ENCODE peak calls at places on chromosomes 5 and 9, in six cellular contexts. B, C, T, H, D and V are unnamed samples.

GRCh38 chr5:175363300-175363699 is 80.7 kb downstream of the DRD1 start:
- DNase-seq in H (no peak), D (no peak), C (no peak), B (no peak), T (no peak), V (no peak)

GRCh38 chr9:87569008-87569908 is 71.6 kb downstream of the DAPK1 start:
- DNase-seq in T (no peak), D (peak; percentile 31), H (peak; percentile 7), C (no peak), B (no peak), V (no peak)

GRCh38 chr5:55700745-55701144 is 11.4 kb downstream of the SLC38A9 start:
- DNase-seq in D (no peak), C (no peak), T (no peak), H (no peak), B (no peak), V (no peak)

GRCh38 chr9:69181908-69182353 is 7.9 kb downstream of the TJP2 start:
- DNase-seq in D (no peak), B (no peak), C (no peak), H (no peak), T (no peak), V (no peak)

GRCh38 chr9:102069969-102070368 is 331.5 kb upstream of the GRIN3A start:
- DNase-seq in H (no peak), B (peak; percentile 75), D (no peak), T (no peak), C (peak; percentile 22), V (no peak)

GRCh38 chr9:105053209-105053652 is 125.3 kb upstream of the ABCA1 start:
- DNase-seq in T (no peak), C (peak; percentile 97), B (peak; percentile 96), D (no peak), H (no peak), V (no peak)

GRCh38 chr5:41648976-41649375 is 138.6 kb upstream of the PLCXD3 start:
- DNase-seq in T (no peak), D (no peak), C (no peak), H (no peak), B (no peak), V (no peak)

GRCh38 chr9:99140685-99141314 is 35.9 kb downstream of the TGFBR1 start:
- DNase-seq in B (peak; percentile 70), D (peak; percentile 40), T (no peak), H (peak; percentile 20), C (peak; percentile 33), V (peak; percentile 19)

GRCh38 chr5:43042176-43042625 is 2.1 kb upstream of the ANXA2R start:
- DNase-seq in C (no peak), T (peak; percentile 87), D (peak; percentile 86), H (peak; percentile 92), B (peak; percentile 71), V (no peak)

GRCh38 chr5:7410936-7411511 is 15.1 kb downstream of the ADCY2 start:
- DNase-seq in B (no peak), C (no peak), D (no peak), H (no peak), T (no peak), V (no peak)